ENCODE peak calls at places on chromosome 15, in ten cellular contexts. One of them, this sample, is unnamed. For H3K9me3, the result is how much of the 10 kb centered on the place peaks cover.

GRCh38 chr15:66008920-66009572 is 139.8 kb downstream of the RAB11A start:
- DNase-seq in tibial artery: no peak
- DNase-seq in heart left ventricle: no peak
- DNase-seq in upper lobe of right lung: no peak
- DNase-seq in Karpas-422: no peak
- DNase-seq in neural progenitor cell: no peak
- DNase-seq in body of pancreas: no peak
- DNase-seq in uterus: no peak
- DNase-seq in AG04450: no peak
- DNase-seq in adrenal gland: peak
- DNase-seq in this sample: no peak

GRCh38 chr15:53288542-53288941 is 470.9 kb downstream of the WDR72 start:
- DNase-seq in tibial artery: no peak
- DNase-seq in heart left ventricle: no peak
- DNase-seq in upper lobe of right lung: no peak
- DNase-seq in Karpas-422: no peak
- DNase-seq in neural progenitor cell: no peak
- DNase-seq in body of pancreas: no peak
- DNase-seq in uterus: no peak
- DNase-seq in AG04450: no peak
- DNase-seq in adrenal gland: no peak
- DNase-seq in this sample: no peak

GRCh38 chr15:62549345-62549970 is 384.4 kb upstream of the C2CD4B start:
- DNase-seq in tibial artery: no peak
- DNase-seq in heart left ventricle: no peak
- DNase-seq in upper lobe of right lung: no peak
- DNase-seq in Karpas-422: peak
- DNase-seq in neural progenitor cell: peak
- DNase-seq in body of pancreas: peak
- DNase-seq in uterus: no peak
- DNase-seq in AG04450: no peak
- DNase-seq in adrenal gland: no peak
- DNase-seq in this sample: peak

GRCh38 chr15:85414495-85414894 is 34.1 kb downstream of the AKAP13 start:
- DNase-seq in tibial artery: no peak
- DNase-seq in heart left ventricle: no peak
- DNase-seq in upper lobe of right lung: no peak
- DNase-seq in Karpas-422: peak
- DNase-seq in neural progenitor cell: no peak
- DNase-seq in body of pancreas: no peak
- DNase-seq in uterus: no peak
- DNase-seq in AG04450: no peak
- DNase-seq in adrenal gland: no peak
- DNase-seq in this sample: no peak

GRCh38 chr15:35852818-35853624 is 307.1 kb upstream of the DPH6 start:
- DNase-seq in tibial artery: no peak
- DNase-seq in heart left ventricle: no peak
- DNase-seq in upper lobe of right lung: no peak
- DNase-seq in Karpas-422: no peak
- DNase-seq in neural progenitor cell: no peak
- DNase-seq in body of pancreas: no peak
- DNase-seq in uterus: no peak
- DNase-seq in AG04450: no peak
- DNase-seq in adrenal gland: no peak
- DNase-seq in this sample: no peak

GRCh38 chr15:60514261-60514881 is 35.4 kb upstream of the ICE2 start:
- DNase-seq in tibial artery: no peak
- DNase-seq in heart left ventricle: no peak
- DNase-seq in upper lobe of right lung: no peak
- DNase-seq in Karpas-422: no peak
- DNase-seq in neural progenitor cell: no peak
- DNase-seq in body of pancreas: no peak
- DNase-seq in uterus: no peak
- DNase-seq in AG04450: no peak
- DNase-seq in adrenal gland: no peak
- DNase-seq in this sample: no peak

GRCh38 chr15:75453703-75454470 is 2.4 kb upstream of the SIN3A start:
- DNase-seq in tibial artery: peak
- DNase-seq in heart left ventricle: peak
- DNase-seq in upper lobe of right lung: peak
- DNase-seq in Karpas-422: peak
- DNase-seq in neural progenitor cell: peak
- DNase-seq in body of pancreas: peak
- DNase-seq in uterus: peak
- DNase-seq in AG04450: peak
- DNase-seq in adrenal gland: peak
- DNase-seq in this sample: peak

GRCh38 chr15:36988947-36989346 is 111.4 kb downstream of the MEIS2 start:
- DNase-seq in tibial artery: no peak
- DNase-seq in heart left ventricle: no peak
- DNase-seq in upper lobe of right lung: no peak
- DNase-seq in Karpas-422: no peak
- DNase-seq in neural progenitor cell: no peak
- DNase-seq in body of pancreas: no peak
- DNase-seq in uterus: no peak
- DNase-seq in AG04450: no peak
- DNase-seq in adrenal gland: no peak
- DNase-seq in this sample: no peak

GRCh38 chr15:101057841-101058407 is 138.8 kb downstream of the LRRK1 start:
- DNase-seq in tibial artery: no peak
- DNase-seq in heart left ventricle: no peak
- DNase-seq in upper lobe of right lung: no peak
- DNase-seq in Karpas-422: no peak
- DNase-seq in neural progenitor cell: no peak
- DNase-seq in body of pancreas: no peak
- DNase-seq in uterus: no peak
- DNase-seq in AG04450: no peak
- DNase-seq in adrenal gland: no peak
- DNase-seq in this sample: no peak

GRCh38 chr15:85763557-85764303 is 31.0 kb downstream of the KLHL25 start:
- DNase-seq in tibial artery: no peak
- DNase-seq in heart left ventricle: no peak
- DNase-seq in upper lobe of right lung: no peak
- DNase-seq in Karpas-422: no peak
- DNase-seq in neural progenitor cell: no peak
- DNase-seq in body of pancreas: no peak
- DNase-seq in uterus: no peak
- DNase-seq in AG04450: no peak
- DNase-seq in adrenal gland: no peak
- DNase-seq in this sample: no peak

GRCh38 chr15:65558997-65559760 is 28.9 kb downstream of the HACD3 start:
- DNase-seq in tibial artery: no peak
- DNase-seq in heart left ventricle: no peak
- DNase-seq in upper lobe of right lung: no peak
- DNase-seq in Karpas-422: no peak
- DNase-seq in neural progenitor cell: no peak
- DNase-seq in body of pancreas: no peak
- DNase-seq in uterus: no peak
- DNase-seq in AG04450: no peak
- DNase-seq in adrenal gland: no peak
- DNase-seq in this sample: no peak

GRCh38 chr15:57215371-57215770 is 160.9 kb upstream of the CGNL1 start:
- DNase-seq in tibial artery: no peak
- DNase-seq in heart left ventricle: no peak
- DNase-seq in upper lobe of right lung: no peak
- DNase-seq in Karpas-422: no peak
- DNase-seq in neural progenitor cell: no peak
- DNase-seq in body of pancreas: no peak
- DNase-seq in uterus: no peak
- DNase-seq in AG04450: no peak
- DNase-seq in adrenal gland: no peak
- DNase-seq in this sample: no peak

GRCh38 chr15:38894260-38894948 is 329.8 kb upstream of the RASGRP1 start:
- DNase-seq in tibial artery: no peak
- DNase-seq in heart left ventricle: no peak
- DNase-seq in upper lobe of right lung: no peak
- DNase-seq in Karpas-422: no peak
- DNase-seq in neural progenitor cell: no peak
- DNase-seq in body of pancreas: no peak
- DNase-seq in uterus: no peak
- DNase-seq in AG04450: peak
- DNase-seq in adrenal gland: no peak
- DNase-seq in this sample: peak

GRCh38 chr15:90698629-90699028 is 18.5 kb upstream of the BLM start:
- DNase-seq in tibial artery: no peak
- DNase-seq in heart left ventricle: no peak
- DNase-seq in upper lobe of right lung: peak
- DNase-seq in Karpas-422: no peak
- DNase-seq in neural progenitor cell: no peak
- DNase-seq in body of pancreas: no peak
- DNase-seq in uterus: no peak
- DNase-seq in AG04450: no peak
- DNase-seq in adrenal gland: no peak
- DNase-seq in this sample: no peak

GRCh38 chr15:62983956-62984355 is 58.6 kb upstream of the TPM1 start:
- DNase-seq in tibial artery: no peak
- DNase-seq in heart left ventricle: no peak
- DNase-seq in upper lobe of right lung: no peak
- DNase-seq in Karpas-422: peak
- DNase-seq in neural progenitor cell: no peak
- DNase-seq in body of pancreas: no peak
- DNase-seq in uterus: no peak
- DNase-seq in AG04450: no peak
- DNase-seq in adrenal gland: no peak
- DNase-seq in this sample: peak

GRCh38 chr15:36497903-36498302 is 81.5 kb upstream of the CDIN1 start:
- DNase-seq in tibial artery: no peak
- DNase-seq in heart left ventricle: no peak
- DNase-seq in upper lobe of right lung: no peak
- DNase-seq in Karpas-422: no peak
- DNase-seq in neural progenitor cell: no peak
- DNase-seq in body of pancreas: no peak
- DNase-seq in uterus: no peak
- DNase-seq in AG04450: no peak
- DNase-seq in adrenal gland: no peak
- DNase-seq in this sample: no peak

DNA sequence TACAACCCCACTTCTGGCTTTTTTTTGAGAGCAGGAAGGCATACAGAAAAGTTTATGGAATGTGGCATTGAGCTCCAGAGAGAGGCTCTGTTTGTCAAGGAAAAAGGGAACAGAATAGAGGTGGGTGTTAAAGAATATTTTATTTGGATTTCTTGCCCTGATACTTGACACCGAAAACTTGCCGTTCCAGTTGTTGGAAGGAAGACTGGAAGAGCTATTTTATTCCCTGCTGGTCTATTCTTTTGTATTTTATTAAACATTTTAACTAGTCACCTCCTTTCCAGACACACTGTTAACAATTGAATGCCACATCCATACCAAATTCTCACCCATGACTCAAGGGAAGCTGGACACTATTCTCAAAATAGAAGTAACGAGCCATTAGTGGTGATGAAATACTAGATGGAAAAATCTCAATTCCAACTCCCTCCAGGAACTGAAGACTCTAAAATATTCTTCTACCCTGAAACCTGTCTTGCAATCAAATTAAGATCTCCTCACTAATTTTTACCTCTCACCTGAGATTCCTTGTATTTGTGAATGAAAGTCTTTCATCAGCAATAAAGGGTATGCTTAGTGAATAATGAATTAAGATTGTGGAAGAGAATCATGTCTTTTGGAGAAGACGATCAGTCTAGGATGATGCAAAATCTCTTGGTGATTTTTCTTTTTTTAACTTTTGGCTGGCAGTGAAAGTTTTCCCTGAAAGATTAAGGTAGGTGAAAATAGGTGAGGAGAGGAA is 28.5 kb downstream of the GREM1 start:
- DNase-seq in tibial artery: no peak
- DNase-seq in heart left ventricle: no peak
- DNase-seq in upper lobe of right lung: no peak
- DNase-seq in Karpas-422: no peak
- DNase-seq in neural progenitor cell: no peak
- DNase-seq in body of pancreas: no peak
- DNase-seq in uterus: no peak
- DNase-seq in AG04450: no peak
- DNase-seq in adrenal gland: no peak
- DNase-seq in this sample: no peak
- H3K9me3 ChIP-seq in tibial artery: under half
- H3K9me3 ChIP-seq in heart left ventricle: under half
- H3K9me3 ChIP-seq in upper lobe of right lung: under half
- H3K9me3 ChIP-seq in Karpas-422: under half
- H3K9me3 ChIP-seq in neural progenitor cell: under half
- H3K9me3 ChIP-seq in body of pancreas: under half
- H3K9me3 ChIP-seq in uterus: under half
- H3K9me3 ChIP-seq in AG04450: under half
- H3K9me3 ChIP-seq in adrenal gland: under half
- H3K9me3 ChIP-seq in this sample: under half

GRCh38 chr15:73892446-73893226 is 19.3 kb downstream of the TBC1D21 start:
- DNase-seq in tibial artery: no peak
- DNase-seq in heart left ventricle: no peak
- DNase-seq in upper lobe of right lung: no peak
- DNase-seq in Karpas-422: no peak
- DNase-seq in neural progenitor cell: no peak
- DNase-seq in body of pancreas: no peak
- DNase-seq in uterus: no peak
- DNase-seq in AG04450: no peak
- DNase-seq in adrenal gland: no peak
- DNase-seq in this sample: no peak
- H3K4me3 ChIP-seq in tibial artery: no peak
- H3K4me3 ChIP-seq in heart left ventricle: no peak
- H3K4me3 ChIP-seq in upper lobe of right lung: no peak
- H3K4me3 ChIP-seq in Karpas-422: no peak
- H3K4me3 ChIP-seq in neural progenitor cell: no peak
- H3K4me3 ChIP-seq in body of pancreas: no peak
- H3K4me3 ChIP-seq in uterus: no peak
- H3K4me3 ChIP-seq in AG04450: no peak
- H3K4me3 ChIP-seq in adrenal gland: no peak
- H3K4me3 ChIP-seq in this sample: no peak

GRCh38 chr15:67413770-67414429 is 107.0 kb upstream of the C15orf61 start:
- DNase-seq in tibial artery: no peak
- DNase-seq in heart left ventricle: no peak
- DNase-seq in upper lobe of right lung: no peak
- DNase-seq in Karpas-422: no peak
- DNase-seq in neural progenitor cell: no peak
- DNase-seq in body of pancreas: peak
- DNase-seq in uterus: no peak
- DNase-seq in AG04450: peak
- DNase-seq in adrenal gland: no peak
- DNase-seq in this sample: peak
- H3K9me3 ChIP-seq in tibial artery: under half
- H3K9me3 ChIP-seq in heart left ventricle: under half
- H3K9me3 ChIP-seq in upper lobe of right lung: under half
- H3K9me3 ChIP-seq in Karpas-422: under half
- H3K9me3 ChIP-seq in neural progenitor cell: under half
- H3K9me3 ChIP-seq in body of pancreas: under half
- H3K9me3 ChIP-seq in uterus: under half
- H3K9me3 ChIP-seq in AG04450: under half
- H3K9me3 ChIP-seq in adrenal gland: under half
- H3K9me3 ChIP-seq in this sample: under half

GRCh38 chr15:69300129-69300588 is 1.4 kb downstream of the PAQR5 start:
- DNase-seq in tibial artery: no peak
- DNase-seq in heart left ventricle: no peak
- DNase-seq in upper lobe of right lung: peak
- DNase-seq in Karpas-422: no peak
- DNase-seq in neural progenitor cell: peak
- DNase-seq in body of pancreas: peak
- DNase-seq in uterus: no peak
- DNase-seq in AG04450: no peak
- DNase-seq in adrenal gland: peak
- DNase-seq in this sample: no peak
- H3K4me3 ChIP-seq in tibial artery: no peak
- H3K4me3 ChIP-seq in heart left ventricle: no peak
- H3K4me3 ChIP-seq in upper lobe of right lung: peak
- H3K4me3 ChIP-seq in Karpas-422: no peak
- H3K4me3 ChIP-seq in neural progenitor cell: no peak
- H3K4me3 ChIP-seq in body of pancreas: no peak
- H3K4me3 ChIP-seq in uterus: no peak
- H3K4me3 ChIP-seq in AG04450: no peak
- H3K4me3 ChIP-seq in adrenal gland: no peak
- H3K4me3 ChIP-seq in this sample: no peak